ENCODE peak calls at places on chromosome 5, in five cellular contexts. F is NCI-H345; R is stimulated activated CD8-positive, alpha-beta memory T cell treated with anti-CD3 and anti-CD28 coated beads, Interleukin-4, amount 100 ng/mL, for 4 hours; M is posterior cingulate gyrus; X is chondrocyte. D is an unnamed sample.

GRCh38 chr5:144203750-144204596 is 33.3 kb downstream of the KCTD16 start:
- DNase-seq in F (peak), R (no peak), M (no peak), X (no peak), D (no peak)

GRCh38 chr5:172820046-172820767 is 13.8 kb upstream of the ERGIC1 start:
- DNase-seq in F (no peak), R (no peak), M (peak), X (no peak), D (no peak)

GRCh38 chr5:67648201-67648671 is 451.6 kb upstream of the CD180 start:
- DNase-seq in F (peak), R (no peak), M (no peak), X (peak), D (peak)

GRCh38 chr5:80406980-80407734 is 707 bp upstream of the ZFYVE16 start:
- DNase-seq in F (no peak), R (no peak), M (peak), X (no peak), D (no peak)

GRCh38 chr5:176161431-176161830 is 76.8 kb upstream of the SIMC1 start:
- DNase-seq in F (no peak), R (no peak), M (no peak), X (no peak), D (no peak)

GRCh38 chr5:136020383-136021015 is 8.3 kb upstream of the TGFBI start:
- DNase-seq in F (no peak), R (peak), M (no peak), X (no peak), D (no peak)

GRCh38 chr5:76691470-76692273 is 24.3 kb upstream of the F2R start:
- DNase-seq in F (no peak), R (no peak), M (no peak), X (no peak), D (no peak)

GRCh38 chr5:53820119-53820801 is 259.8 kb downstream of the NDUFS4 start:
- DNase-seq in F (no peak), R (no peak), M (no peak), X (no peak), D (no peak)

GRCh38 chr5:14806452-14806851 is 65.1 kb downstream of the ANKH start:
- DNase-seq in F (no peak), R (no peak), M (no peak), X (no peak), D (no peak)

GRCh38 chr5:181173420-181174342 is 26.3 kb downstream of the OR2V2 start:
- DNase-seq in F (no peak), R (no peak), M (no peak), X (no peak), D (no peak)

GRCh38 chr5:177086918-177087706 is 397 bp downstream of the FGFR4 start:
- DNase-seq in F (peak), R (peak), M (no peak), X (no peak), D (no peak)

GRCh38 chr5:106392766-106393165 is 1278.0 kb downstream of the EFNA5 start:
- DNase-seq in F (no peak), R (no peak), M (no peak), X (no peak), D (no peak)

GRCh38 chr5:125274938-125275759 is 528.7 kb upstream of the ZNF608 start:
- DNase-seq in F (peak), R (no peak), M (no peak), X (no peak), D (no peak)

GRCh38 chr5:173591300-173591622 is 25.2 kb downstream of the BOD1 start:
- DNase-seq in F (no peak), R (no peak), M (no peak), X (no peak), D (no peak)

GRCh38 chr5:135642934-135643333 is 64.1 kb upstream of the CXCL14 start:
- DNase-seq in F (no peak), R (no peak), M (peak), X (no peak), D (no peak)

GRCh38 chr5:170755679-170756456 is 27.7 kb upstream of the GABRP start:
- DNase-seq in F (peak), R (no peak), M (no peak), X (no peak), D (no peak)

GRCh38 chr5:169162407-169162806 is 138.5 kb downstream of the SLIT3 start:
- DNase-seq in F (no peak), R (no peak), M (no peak), X (no peak), D (no peak)

GRCh38 chr5:93252165-93252564 is 328.9 kb downstream of the NR2F1-AS1 start:
- DNase-seq in F (no peak), R (no peak), M (no peak), X (no peak), D (no peak)

GRCh38 chr5:66860199-66860975 is 264.2 kb downstream of the MAST4 start:
- DNase-seq in F (no peak), R (no peak), M (no peak), X (no peak), D (no peak)

GRCh38 chr5:153562189-153562588 is 71.7 kb downstream of the GRIA1 start:
- DNase-seq in F (no peak), R (no peak), M (no peak), X (no peak), D (no peak)

GRCh38 chr5:54769072-54769471 is 216.3 kb downstream of the ESM1 start:
- DNase-seq in F (no peak), R (no peak), M (no peak), X (no peak), D (no peak)

GRCh38 chr5:66143473-66144073 is 527 bp upstream of the SREK1 start:
- DNase-seq in F (no peak), R (no peak), M (no peak), X (no peak), D (no peak)

GRCh38 chr5:145697251-145698016 is 137.7 kb downstream of the PRELID2 start:
- DNase-seq in F (no peak), R (no peak), M (no peak), X (no peak), D (no peak)

GRCh38 chr5:5331838-5332237 is 90.6 kb upstream of the ICE1 start:
- DNase-seq in F (peak), R (no peak), M (no peak), X (no peak), D (no peak)

D was measured in cerebellar nuclear complex.